ENCODE peak calls at places on chromosomes 7 and 10, in four cellular contexts. W is K562, U is GM12878, Q is H1. Y is an unnamed sample.

GRCh38 chr10:14613570-14613918 is 161.2 kb downstream of the FAM107B start:
- DNase-seq in W (no peak), U (no peak), Q (no peak), Y (no peak)

GRCh38 chr10:132231656-132232552 is 45.2 kb downstream of the DPYSL4 start:
- DNase-seq in W (no peak), U (no peak), Q (no peak), Y (no peak)

GRCh38 chr7:77940647-77941046 is 142.1 kb downstream of the PHTF2 start:
- DNase-seq in W (peak; percentile 29), U (no peak), Q (no peak), Y (peak; percentile 67)

GRCh38 chr10:121216295-121216694 is 365.1 kb downstream of the WDR11 start:
- DNase-seq in W (no peak), U (no peak), Q (no peak), Y (no peak)

GRCh38 chr7:152868122-152869040 is 108.8 kb downstream of the ACTR3B start:
- DNase-seq in W (no peak), U (no peak), Q (peak; percentile 32), Y (no peak)

GRCh38 chr7:25849361-25850184 is 302.4 kb upstream of the NFE2L3 start:
- DNase-seq in W (no peak), U (no peak), Q (no peak), Y (no peak)

GRCh38 chr7:107463139-107464078 is 6.4 kb upstream of the GPR22 start:
- DNase-seq in W (peak; percentile 20), U (peak; percentile 19), Q (no peak), Y (peak; percentile 60)

GRCh38 chr10:124545756-124546369 is 84.2 kb downstream of the LHPP start:
- DNase-seq in W (no peak), U (no peak), Q (no peak), Y (no peak)

GRCh38 chr10:5043716-5044115 is 40.1 kb upstream of the AKR1C2 start:
- DNase-seq in W (no peak), U (no peak), Q (no peak), Y (no peak)

GRCh38 chr7:35758421-35758820 is 42.4 kb upstream of the SEPTIN7 start:
- DNase-seq in W (peak; percentile 14), U (no peak), Q (no peak), Y (peak; percentile 53)

GRCh38 chr10:32253300-32253699 is 93.7 kb downstream of the EPC1 start:
- DNase-seq in W (peak; percentile 36), U (no peak), Q (peak; percentile 40), Y (no peak)

GRCh38 chr7:121126801-121127534 is 138.5 kb downstream of the CPED1 start:
- DNase-seq in W (no peak), U (no peak), Q (no peak), Y (peak; percentile 4)

GRCh38 chr10:112226439-112227248 is 43.1 kb upstream of the GPAM start:
- DNase-seq in W (no peak), U (no peak), Q (no peak), Y (no peak)

GRCh38 chr7:134370135-134370534 is 53.4 kb upstream of the SLC35B4 start:
- DNase-seq in W (no peak), U (no peak), Q (no peak), Y (no peak)

GRCh38 chr10:360653-361052 is 225.4 kb downstream of the ZMYND11 start:
- DNase-seq in W (no peak), U (no peak), Q (no peak), Y (no peak)

GRCh38 chr7:103141753-103142404 is 7.0 kb downstream of the NAPEPLD start:
- DNase-seq in W (no peak), U (peak; percentile 12), Q (no peak), Y (no peak)

GRCh38 chr10:27319752-27320561 is 79.4 kb upstream of the ACBD5 start:
- DNase-seq in W (peak; percentile 6), U (no peak), Q (no peak), Y (peak; percentile 23)

GRCh38 chr7:79091661-79092060 is 361.8 kb downstream of the MAGI2 start:
- DNase-seq in W (no peak), U (no peak), Q (no peak), Y (no peak)

GRCh38 chr10:1379601-1380000 is 323.4 kb downstream of the WDR37 start:
- DNase-seq in W (no peak), U (no peak), Q (peak; percentile 54), Y (peak; percentile 30)

GRCh38 chr10:85039311-85039710 is 710.9 kb downstream of the CCSER2 start:
- DNase-seq in W (no peak), U (no peak), Q (no peak), Y (no peak)

GRCh38 chr7:30285067-30285530 is 702 bp downstream of the ZNRF2 start:
- DNase-seq in W (peak; percentile 47), U (no peak), Q (no peak), Y (peak; percentile 74)

GRCh38 chr10:88315746-88316145 is 267.4 kb downstream of the RNLS start:
- DNase-seq in W (no peak), U (no peak), Q (no peak), Y (no peak)

GRCh38 chr7:11374629-11375028 is 401.0 kb downstream of the PHF14 start:
- DNase-seq in W (no peak), U (no peak), Q (no peak), Y (no peak)

GRCh38 chr7:55245271-55245723 is 119.8 kb upstream of the LANCL2 start:
- DNase-seq in W (no peak), U (no peak), Q (no peak), Y (no peak)

GRCh38 chr7:129875745-129876411 is 76.9 kb downstream of the UBE2H start:
- DNase-seq in W (peak; percentile 79), U (no peak), Q (no peak), Y (no peak)

GRCh38 chr7:716212-716611 is 10.3 kb upstream of the DNAAF5 start:
- DNase-seq in W (no peak), U (no peak), Q (no peak), Y (no peak)

GRCh38 chr10:125699562-125700143 is 16.7 kb upstream of the TEX36 start:
- DNase-seq in W (no peak), U (no peak), Q (no peak), Y (no peak)

GRCh38 chr10:110684800-110685446 is 40.8 kb downstream of the RBM20 start:
- DNase-seq in W (no peak), U (no peak), Q (no peak), Y (no peak)

GRCh38 chr10:78875331-78875877 is 193.4 kb upstream of the ZMIZ1 start:
- DNase-seq in W (no peak), U (no peak), Q (peak; percentile 42), Y (no peak)

GRCh38 chr10:100744980-100745881 is at the start of gene PAX2:
- DNase-seq in W (peak; percentile 30), U (no peak), Q (peak; percentile 89), Y (peak; percentile 69)

GRCh38 chr10:78852856-78853255 is 215.9 kb upstream of the ZMIZ1 start:
- DNase-seq in W (peak; percentile 38), U (no peak), Q (peak; percentile 68), Y (no peak)

GRCh38 chr10:7184660-7185366 is 226.0 kb downstream of the SFMBT2 start:
- DNase-seq in W (no peak), U (peak; percentile 59), Q (no peak), Y (no peak)

GRCh38 chr10:130167193-130167592 is 31.0 kb downstream of the GLRX3 start:
- DNase-seq in W (no peak), U (no peak), Q (no peak), Y (no peak)

GRCh38 chr10:103765168-103765567 is 90.2 kb downstream of the SH3PXD2A start:
- DNase-seq in W (no peak), U (no peak), Q (no peak), Y (no peak)

GRCh38 chr10:103766751-103767509 is 88.4 kb downstream of the SH3PXD2A start:
- DNase-seq in W (no peak), U (no peak), Q (no peak), Y (no peak)

GRCh38 chr10:103764296-103765088 is 90.9 kb downstream of the SH3PXD2A start:
- DNase-seq in W (no peak), U (no peak), Q (no peak), Y (no peak)

GRCh38 chr10:103767756-103768155 is 87.6 kb downstream of the SH3PXD2A start:
- DNase-seq in W (no peak), U (no peak), Q (no peak), Y (no peak)

GRCh38 chr10:103765981-103766380 is 89.4 kb downstream of the SH3PXD2A start:
- DNase-seq in W (no peak), U (no peak), Q (no peak), Y (no peak)
- TF ChIP-seq NRF1 in W (no peak), U (no peak), Q (no peak), Y (no peak)

GRCh38 chr10:52316005-52316404 is 1.9 kb downstream of the DKK1 start:
- DNase-seq in W (no peak), U (no peak), Q (no peak), Y (no peak)

GRCh38 chr10:52312999-52313349 is 1.1 kb upstream of the DKK1 start:
- DNase-seq in W (no peak), U (no peak), Q (no peak), Y (no peak)

GRCh38 chr10:52313350-52314006 is 603 bp upstream of the DKK1 start:
- DNase-seq in W (no peak), U (no peak), Q (peak; percentile 50), Y (peak; percentile 58)

GRCh38 chr10:52314822-52315552 is 906 bp downstream of the DKK1 start:
- DNase-seq in W (no peak), U (no peak), Q (no peak), Y (peak; percentile 53)

DNA sequence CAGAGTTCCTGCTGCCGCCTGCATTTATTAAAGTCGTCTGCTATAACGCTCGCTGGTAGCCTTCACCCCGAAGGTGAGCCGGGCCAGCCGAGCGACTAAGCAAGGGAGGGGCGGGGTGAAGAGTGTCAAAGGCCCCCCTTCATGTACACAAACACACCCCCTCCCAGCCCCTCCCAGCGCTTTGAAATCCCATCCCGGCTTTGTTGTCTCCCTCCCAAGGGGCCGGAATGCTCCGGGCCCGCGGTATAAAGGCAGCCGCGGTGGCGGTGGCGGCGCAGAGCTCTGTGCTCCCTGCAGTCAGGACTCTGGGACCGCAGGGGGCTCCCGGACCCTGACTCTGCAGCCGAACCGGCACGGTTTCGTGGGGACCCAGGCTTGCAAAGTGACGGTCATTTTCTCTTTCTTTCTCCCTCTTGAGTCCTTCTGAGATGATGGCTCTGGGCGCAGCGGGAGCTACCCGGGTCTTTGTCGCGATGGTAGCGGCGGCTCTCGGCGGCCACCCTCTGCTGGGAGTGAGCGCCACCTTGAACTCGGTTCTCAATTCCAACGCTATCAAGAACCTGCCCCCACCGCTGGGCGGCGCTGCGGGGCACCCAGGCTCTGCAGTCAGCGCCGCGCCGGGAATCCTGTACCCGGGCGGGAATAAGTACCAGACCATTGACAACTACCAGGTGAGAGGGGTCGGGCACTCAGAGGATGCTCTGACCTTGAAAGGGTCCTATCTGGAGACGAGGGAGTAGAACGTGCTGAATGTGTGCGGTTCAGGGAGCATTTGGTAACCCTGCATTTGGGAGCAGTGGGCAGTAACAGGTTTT is at the start of gene DKK1:
- DNase-seq in W (no peak), U (no peak), Q (peak; percentile 95), Y (peak; percentile 89)
- TF ChIP-seq NRF1 in W (no peak), U (no peak), Q (no peak), Y (no peak)

GRCh38 chr7:106199813-106200364 is 84.9 kb downstream of the NAMPT start:
- DNase-seq in W (no peak), U (no peak), Q (no peak), Y (no peak)
- TF ChIP-seq NRF1 in W (no peak), U (no peak), Q (no peak), Y (no peak)

GRCh38 chr10:62025134-62025794 is 123.8 kb downstream of the ARID5B start:
- DNase-seq in W (no peak), U (no peak), Q (no peak), Y (no peak)
- TF ChIP-seq NRF1 in W (no peak), U (no peak), Q (no peak), Y (no peak)

Y was measured in SK-N-SH.